ENCODE peak calls at places on chromosomes 6 and 20, in nine cellular contexts. G is body of pancreas, B is tibial artery, X is epithelial cell of proximal tubule, O is endothelial cell of umbilical vein, J is Peyer's patch, S is left lung, Y is lower leg skin, V is cardiac muscle cell. I is an unnamed sample.

GRCh38 chr20:47198254-47198671 is 158.2 kb downstream of the ZMYND8 start:
- DNase-seq in G (no peak), B (no peak), X (no peak), O (no peak), J (no peak), S (no peak), Y (no peak), V (no peak), I (no peak)

GRCh38 chr20:6169251-6169650 is 46.4 kb upstream of the FERMT1 start:
- DNase-seq in G (no peak), B (no peak), X (no peak), O (no peak), J (no peak), S (no peak), Y (no peak), V (no peak), I (peak; percentile 11)

GRCh38 chr6:25959890-25960531 is 2.6 kb upstream of the TRIM38 start:
- DNase-seq in G (no peak), B (no peak), X (no peak), O (no peak), J (no peak), S (no peak), Y (no peak), V (no peak), I (no peak)

GRCh38 chr6:149859368-149859767 is 4.8 kb downstream of the LRP11 start:
- DNase-seq in G (peak; percentile 50), B (no peak), X (no peak), O (peak; percentile 13), J (no peak), S (no peak), Y (no peak), V (no peak), I (peak; percentile 68)

GRCh38 chr6:21987501-21987957 is 309.3 kb downstream of the PRL start:
- DNase-seq in G (peak; percentile 67), B (peak; percentile 77), X (peak; percentile 82), O (peak; percentile 96), J (peak; percentile 24), S (no peak), Y (peak; percentile 87), V (peak; percentile 76), I (peak; percentile 90)

GRCh38 chr20:38190936-38191371 is 25.9 kb upstream of the TGM2 start:
- DNase-seq in G (no peak), B (peak; percentile 73), X (no peak), O (no peak), J (no peak), S (no peak), Y (peak; percentile 63), V (no peak), I (no peak)

GRCh38 chr6:90644492-90644891 is 57.6 kb upstream of the MAP3K7 start:
- DNase-seq in G (no peak), B (no peak), X (no peak), O (no peak), J (no peak), S (no peak), Y (no peak), V (no peak), I (no peak)

GRCh38 chr6:4224082-4224978 is 89.0 kb upstream of the ECI2 start:
- DNase-seq in G (no peak), B (no peak), X (no peak), O (no peak), J (no peak), S (no peak), Y (no peak), V (peak; percentile 71), I (peak; percentile 74)

GRCh38 chr6:14661188-14661587 is 543.6 kb downstream of the CD83 start:
- DNase-seq in G (no peak), B (no peak), X (peak; percentile 54), O (no peak), J (peak; percentile 72), S (no peak), Y (no peak), V (no peak), I (peak; percentile 46)

GRCh38 chr6:90105766-90106165 is 190.9 kb downstream of the BACH2 start:
- DNase-seq in G (no peak), B (no peak), X (no peak), O (no peak), J (no peak), S (no peak), Y (no peak), V (no peak), I (no peak)

GRCh38 chr6:4603291-4603690 is 172.9 kb upstream of the CDYL start:
- DNase-seq in G (peak; percentile 31), B (peak; percentile 73), X (peak; percentile 61), O (peak; percentile 56), J (peak; percentile 19), S (no peak), Y (peak; percentile 90), V (no peak), I (peak; percentile 33)

GRCh38 chr20:13223731-13224130 is 2.7 kb downstream of the ISM1 start:
- DNase-seq in G (no peak), B (no peak), X (no peak), O (no peak), J (no peak), S (no peak), Y (no peak), V (no peak), I (no peak)

GRCh38 chr20:48489046-48489463 is 338.7 kb downstream of the PREX1 start:
- DNase-seq in G (no peak), B (no peak), X (no peak), O (no peak), J (no peak), S (no peak), Y (peak; percentile 84), V (no peak), I (no peak)

DNA sequence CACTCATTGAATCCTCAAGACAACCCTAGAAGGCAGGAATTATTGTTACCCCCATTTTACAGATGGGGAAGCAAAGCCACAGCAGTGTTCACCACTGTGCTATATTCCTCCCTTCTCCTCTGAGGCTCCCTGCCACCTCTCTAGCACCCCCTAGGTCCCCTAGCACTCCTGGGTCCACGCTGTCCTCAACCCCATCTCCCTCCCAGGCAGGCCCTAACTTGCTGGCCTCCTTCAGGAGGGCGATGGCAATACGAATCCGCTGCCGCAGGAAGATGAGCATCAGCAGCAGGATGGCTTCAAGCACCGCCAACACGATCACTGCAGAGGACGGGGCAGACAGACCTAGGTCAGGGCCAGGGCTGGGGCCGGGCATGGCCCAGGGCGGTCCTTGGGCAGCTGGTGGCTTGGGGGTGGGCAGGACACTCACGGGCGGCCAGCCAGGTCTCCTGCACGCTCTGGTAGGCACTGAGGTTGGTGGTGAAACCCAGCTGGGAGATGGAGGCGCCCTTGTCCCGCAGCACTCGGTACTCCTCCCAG is 7.8 kb upstream of the NEU1 start:
- DNase-seq in G (no peak), B (no peak), X (no peak), O (no peak), J (no peak), S (no peak), Y (no peak), V (no peak), I (peak; percentile 8)
- TF ChIP-seq CTCF in G (no peak), B (no peak), X (peak; percentile 34), O (no peak), J (no peak), S (no peak), Y (no peak), V (no peak), I (no peak)

GRCh38 chr20:57621426-57622200 is 1.4 kb upstream of the ZBP1 start:
- DNase-seq in G (no peak), B (no peak), X (no peak), O (no peak), J (no peak), S (peak; percentile 19), Y (peak; percentile 52), V (no peak), I (no peak)

GRCh38 chr20:57622201-57622570 is 2.0 kb upstream of the ZBP1 start:
- DNase-seq in G (no peak), B (no peak), X (no peak), O (no peak), J (no peak), S (peak; percentile 42), Y (peak; percentile 20), V (no peak), I (no peak)

GRCh38 chr20:57620274-57620990 is at the start of gene ZBP1:
- DNase-seq in G (no peak), B (no peak), X (no peak), O (no peak), J (peak; percentile 85), S (peak; percentile 77), Y (peak; percentile 85), V (no peak), I (no peak)

GRCh38 chr20:57619053-57619831 is 984 bp downstream of the ZBP1 start:
- DNase-seq in G (peak; percentile 29), B (no peak), X (no peak), O (no peak), J (peak; percentile 89), S (peak; percentile 94), Y (peak; percentile 91), V (no peak), I (no peak)

DNA sequence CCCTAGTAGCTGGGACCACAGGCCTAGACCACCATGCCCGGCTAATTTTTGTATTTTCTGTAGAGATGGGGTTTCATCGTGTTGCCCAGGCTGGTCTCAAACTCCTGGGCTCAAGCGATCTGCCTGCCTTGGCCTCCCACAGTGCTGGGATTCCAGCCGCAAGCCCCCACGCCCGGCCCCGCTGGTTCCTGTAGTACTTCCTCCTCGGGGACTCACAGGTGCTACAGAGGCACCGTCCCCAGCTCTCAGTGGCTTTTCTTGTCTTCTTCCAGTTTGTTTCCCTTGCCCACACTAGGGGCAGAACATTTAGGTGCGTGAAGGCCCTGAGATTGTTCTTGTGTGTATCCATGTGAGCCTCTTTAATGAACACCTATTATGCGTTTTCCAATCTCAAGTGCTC is 773 bp upstream of the ZBP1 start:
- DNase-seq in G (no peak), B (no peak), X (no peak), O (no peak), J (peak; percentile 71), S (peak; percentile 70), Y (peak; percentile 72), V (no peak), I (no peak)
- TF ChIP-seq CTCF in G (no peak), B (no peak), X (no peak), O (no peak), J (no peak), S (no peak), Y (no peak), V (no peak), I (no peak)

DNA sequence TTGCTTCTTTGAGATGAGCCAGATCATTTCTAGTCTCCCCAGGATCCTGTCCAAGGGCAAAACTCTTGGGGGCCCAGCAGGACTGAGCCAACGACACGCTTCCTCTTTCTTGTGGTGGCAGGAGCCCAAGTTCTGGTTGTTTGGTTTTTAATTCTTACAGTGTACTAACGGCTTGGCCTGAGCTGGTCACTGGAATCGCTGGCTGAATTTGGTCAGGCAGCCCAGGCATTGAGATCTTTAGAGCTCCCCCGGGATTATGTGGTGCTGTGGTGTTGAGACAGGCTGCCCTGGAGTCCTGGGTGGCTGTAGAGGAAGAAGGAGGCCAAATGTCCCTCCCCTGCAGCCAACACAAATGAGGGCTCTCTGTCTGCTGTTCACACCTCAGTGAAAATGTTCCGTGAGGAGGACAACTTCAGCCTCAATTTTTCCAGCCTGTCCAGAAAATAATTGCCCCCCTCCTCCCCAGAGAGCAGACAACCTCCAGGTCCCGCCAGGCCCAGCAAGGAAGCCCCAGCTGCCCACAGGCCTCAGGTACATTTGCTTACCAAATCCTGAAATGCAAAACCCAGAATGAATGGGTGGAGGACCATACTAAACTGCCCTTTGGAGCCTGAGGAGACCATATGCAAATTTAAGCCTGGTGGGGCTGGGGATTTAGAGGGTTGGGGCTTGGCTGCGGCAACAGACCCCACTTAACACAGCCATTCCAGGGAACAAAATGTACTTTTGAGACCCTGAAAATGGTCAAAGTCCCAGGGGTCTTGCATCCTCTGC is 23.6 kb downstream of the BNIP5 start:
- DNase-seq in G (no peak), B (peak; percentile 49), X (no peak), O (no peak), J (peak; percentile 23), S (no peak), Y (no peak), V (no peak), I (no peak)
- TF ChIP-seq CTCF in G (no peak), B (no peak), X (no peak), O (no peak), J (no peak), S (no peak), Y (no peak), V (no peak), I (no peak)

GRCh38 chr6:20291764-20292227 is 79.5 kb upstream of the MBOAT1 start:
- DNase-seq in G (peak; percentile 83), B (peak; percentile 87), X (peak; percentile 30), O (peak; percentile 78), J (peak; percentile 84), S (no peak), Y (peak; percentile 94), V (peak; percentile 84), I (peak; percentile 90)
- TF ChIP-seq CTCF in G (peak; percentile 87), B (peak; percentile 88), X (peak; percentile 95), O (peak; percentile 79), J (peak; percentile 85), S (peak; percentile 85), Y (no peak), V (peak; percentile 90), I (peak; percentile 89)

I was measured in hepatocyte.